ENCODE peak calls at places on chromosomes 1 and 21, in five cellular contexts. One of them, this sample, is unnamed. For H3K4me1, the result is how much of the 10 kb centered on the place peaks cover.

GRCh38 chr1:228802386-228803221 is 67.3 kb downstream of the RHOU start:
- DNase-seq in HepG2: no peak
- DNase-seq in PC-3: no peak
- DNase-seq in Karpas-422: no peak
- DNase-seq in GM12878: no peak
- DNase-seq in this sample: no peak

GRCh38 chr1:111032295-111032897 is 68.7 kb upstream of the LRIF1 start:
- DNase-seq in HepG2: peak
- DNase-seq in PC-3: peak
- DNase-seq in Karpas-422: peak
- DNase-seq in GM12878: no peak
- DNase-seq in this sample: no peak

GRCh38 chr1:21665711-21666571 is 3.2 kb downstream of the RAP1GAP start:
- DNase-seq in HepG2: no peak
- DNase-seq in PC-3: peak
- DNase-seq in Karpas-422: no peak
- DNase-seq in GM12878: no peak
- DNase-seq in this sample: no peak

GRCh38 chr21:18114735-18115134 is 129.9 kb upstream of the CHODL start:
- DNase-seq in HepG2: no peak
- DNase-seq in PC-3: no peak
- DNase-seq in Karpas-422: no peak
- DNase-seq in GM12878: no peak
- DNase-seq in this sample: no peak

GRCh38 chr1:160410412-160411005 is 10.1 kb downstream of the VANGL2 start:
- DNase-seq in HepG2: no peak
- DNase-seq in PC-3: no peak
- DNase-seq in Karpas-422: no peak
- DNase-seq in GM12878: no peak
- DNase-seq in this sample: peak

GRCh38 chr1:167638064-167638463 is 8.0 kb downstream of the RCSD1 start:
- DNase-seq in HepG2: no peak
- DNase-seq in PC-3: no peak
- DNase-seq in Karpas-422: no peak
- DNase-seq in GM12878: no peak
- DNase-seq in this sample: no peak

GRCh38 chr21:32333953-32334673 is 35.5 kb downstream of the MRAP start:
- DNase-seq in HepG2: no peak
- DNase-seq in PC-3: no peak
- DNase-seq in Karpas-422: no peak
- DNase-seq in GM12878: no peak
- DNase-seq in this sample: no peak

GRCh38 chr1:184223216-184223615 is 163.6 kb upstream of the C1orf21 start:
- DNase-seq in HepG2: no peak
- DNase-seq in PC-3: peak
- DNase-seq in Karpas-422: no peak
- DNase-seq in GM12878: no peak
- DNase-seq in this sample: no peak

GRCh38 chr1:222454196-222454595 is 93.7 kb downstream of the HHIPL2 start:
- DNase-seq in HepG2: no peak
- DNase-seq in PC-3: no peak
- DNase-seq in Karpas-422: no peak
- DNase-seq in GM12878: no peak
- DNase-seq in this sample: peak

GRCh38 chr21:28160378-28160777 is 832.3 kb downstream of the LTN1 start:
- DNase-seq in HepG2: no peak
- DNase-seq in PC-3: no peak
- DNase-seq in Karpas-422: no peak
- DNase-seq in GM12878: no peak
- DNase-seq in this sample: no peak

GRCh38 chr1:37513795-37514349 is 694 bp downstream of the MEAF6 start:
- DNase-seq in HepG2: peak
- DNase-seq in PC-3: peak
- DNase-seq in Karpas-422: peak
- DNase-seq in GM12878: no peak
- DNase-seq in this sample: no peak

GRCh38 chr1:167503626-167504458 is 14.5 kb downstream of the CD247 start:
- DNase-seq in HepG2: no peak
- DNase-seq in PC-3: no peak
- DNase-seq in Karpas-422: no peak
- DNase-seq in GM12878: no peak
- DNase-seq in this sample: no peak

GRCh38 chr1:193533883-193534282 is 347.5 kb upstream of the B3GALT2 start:
- DNase-seq in HepG2: no peak
- DNase-seq in PC-3: no peak
- DNase-seq in Karpas-422: no peak
- DNase-seq in GM12878: no peak
- DNase-seq in this sample: no peak

GRCh38 chr1:167159782-167160181 is 60.9 kb upstream of the POU2F1 start:
- DNase-seq in HepG2: no peak
- DNase-seq in PC-3: no peak
- DNase-seq in Karpas-422: peak
- DNase-seq in GM12878: no peak
- DNase-seq in this sample: no peak

GRCh38 chr1:6922096-6922931 is 137.1 kb downstream of the CAMTA1 start:
- DNase-seq in HepG2: no peak
- DNase-seq in PC-3: no peak
- DNase-seq in Karpas-422: no peak
- DNase-seq in GM12878: no peak
- DNase-seq in this sample: peak

GRCh38 chr1:184362876-184363275 is 24.0 kb upstream of the C1orf21 start:
- DNase-seq in HepG2: no peak
- DNase-seq in PC-3: peak
- DNase-seq in Karpas-422: no peak
- DNase-seq in GM12878: no peak
- DNase-seq in this sample: no peak

GRCh38 chr1:46309401-46310159 is 6.1 kb downstream of the UQCRH start:
- DNase-seq in HepG2: no peak
- DNase-seq in PC-3: no peak
- DNase-seq in Karpas-422: no peak
- DNase-seq in GM12878: no peak
- DNase-seq in this sample: no peak

GRCh38 chr1:165356876-165357275 is 361 bp upstream of the LMX1A start:
- DNase-seq in HepG2: no peak
- DNase-seq in PC-3: no peak
- DNase-seq in Karpas-422: no peak
- DNase-seq in GM12878: no peak
- DNase-seq in this sample: no peak

GRCh38 chr1:89781494-89782126 is 39.2 kb upstream of the LRRC8D start:
- DNase-seq in HepG2: no peak
- DNase-seq in PC-3: no peak
- DNase-seq in Karpas-422: no peak
- DNase-seq in GM12878: peak
- DNase-seq in this sample: peak

GRCh38 chr1:17251699-17252376 is 2.9 kb downstream of the PADI3 start:
- DNase-seq in HepG2: no peak
- DNase-seq in PC-3: peak
- DNase-seq in Karpas-422: no peak
- DNase-seq in GM12878: no peak
- DNase-seq in this sample: peak

GRCh38 chr1:236451796-236452373 is 57.8 kb downstream of the EDARADD start:
- DNase-seq in HepG2: peak
- DNase-seq in PC-3: peak
- DNase-seq in Karpas-422: peak
- DNase-seq in GM12878: no peak
- DNase-seq in this sample: no peak

GRCh38 chr1:161307230-161307768 is 2.5 kb downstream of the MPZ start:
- DNase-seq in HepG2: peak
- DNase-seq in PC-3: no peak
- DNase-seq in Karpas-422: peak
- DNase-seq in GM12878: no peak
- DNase-seq in this sample: no peak

GRCh38 chr21:28714795-28715464 is 277.7 kb downstream of the LTN1 start:
- DNase-seq in HepG2: no peak
- DNase-seq in PC-3: no peak
- DNase-seq in Karpas-422: no peak
- DNase-seq in GM12878: no peak
- DNase-seq in this sample: peak

GRCh38 chr1:229478852-229479251 is 29.3 kb downstream of the NUP133 start:
- DNase-seq in HepG2: no peak
- DNase-seq in PC-3: no peak
- DNase-seq in Karpas-422: peak
- DNase-seq in GM12878: peak
- DNase-seq in this sample: no peak

GRCh38 chr1:230228234-230228897 is 161.3 kb downstream of the GALNT2 start:
- DNase-seq in HepG2: no peak
- DNase-seq in PC-3: no peak
- DNase-seq in Karpas-422: no peak
- DNase-seq in GM12878: no peak
- DNase-seq in this sample: no peak

GRCh38 chr1:238675241-238675640 is 711.1 kb upstream of the CHRM3 start:
- DNase-seq in HepG2: no peak
- DNase-seq in PC-3: no peak
- DNase-seq in Karpas-422: no peak
- DNase-seq in GM12878: no peak
- DNase-seq in this sample: peak

GRCh38 chr1:25926731-25927496 is 20.7 kb upstream of the STMN1 start:
- DNase-seq in HepG2: no peak
- DNase-seq in PC-3: no peak
- DNase-seq in Karpas-422: no peak
- DNase-seq in GM12878: no peak
- DNase-seq in this sample: no peak

GRCh38 chr1:225950905-225951351 is 9.9 kb upstream of the LEFTY2 start:
- DNase-seq in HepG2: no peak
- DNase-seq in PC-3: no peak
- DNase-seq in Karpas-422: no peak
- DNase-seq in GM12878: no peak
- DNase-seq in this sample: no peak

GRCh38 chr1:9576903-9577302 is 11.8 kb upstream of the TMEM201 start:
- DNase-seq in HepG2: no peak
- DNase-seq in PC-3: peak
- DNase-seq in Karpas-422: no peak
- DNase-seq in GM12878: no peak
- DNase-seq in this sample: no peak

GRCh38 chr1:55725378-55725777 is 510.2 kb upstream of the USP24 start:
- DNase-seq in HepG2: no peak
- DNase-seq in PC-3: peak
- DNase-seq in Karpas-422: no peak
- DNase-seq in GM12878: no peak
- DNase-seq in this sample: peak

GRCh38 chr1:202217951-202218350 is 24.4 kb downstream of the LGR6 start:
- DNase-seq in HepG2: no peak
- DNase-seq in PC-3: no peak
- DNase-seq in Karpas-422: no peak
- DNase-seq in GM12878: no peak
- DNase-seq in this sample: no peak

GRCh38 chr1:53672785-53673184 is 66.2 kb downstream of the GLIS1 start:
- DNase-seq in HepG2: no peak
- DNase-seq in PC-3: no peak
- DNase-seq in Karpas-422: no peak
- DNase-seq in GM12878: no peak
- DNase-seq in this sample: no peak

GRCh38 chr1:45512641-45513054 is 9.0 kb downstream of the PRDX1 start:
- DNase-seq in HepG2: peak
- DNase-seq in PC-3: peak
- DNase-seq in Karpas-422: peak
- DNase-seq in GM12878: no peak
- DNase-seq in this sample: peak

GRCh38 chr1:151372411-151372934 is at the start of gene SELENBP1:
- DNase-seq in HepG2: peak
- DNase-seq in PC-3: peak
- DNase-seq in Karpas-422: no peak
- DNase-seq in GM12878: no peak
- DNase-seq in this sample: peak

GRCh38 chr1:232810856-232811255 is 5.6 kb downstream of the MAP10 start:
- DNase-seq in HepG2: no peak
- DNase-seq in PC-3: no peak
- DNase-seq in Karpas-422: no peak
- DNase-seq in GM12878: no peak
- DNase-seq in this sample: no peak

GRCh38 chr1:99963041-99963795 is 6.6 kb upstream of the SLC35A3 start:
- DNase-seq in HepG2: no peak
- DNase-seq in PC-3: peak
- DNase-seq in Karpas-422: no peak
- DNase-seq in GM12878: no peak
- DNase-seq in this sample: peak

GRCh38 chr21:42221581-42222345 is 2.8 kb downstream of the ABCG1 start:
- DNase-seq in HepG2: no peak
- DNase-seq in PC-3: no peak
- DNase-seq in Karpas-422: no peak
- DNase-seq in GM12878: no peak
- DNase-seq in this sample: peak
- H3K4me1 ChIP-seq in HepG2: under half
- H3K4me1 ChIP-seq in PC-3: under half
- H3K4me1 ChIP-seq in Karpas-422: under half
- H3K4me1 ChIP-seq in GM12878: under half
- H3K4me1 ChIP-seq in this sample: under half

GRCh38 chr1:157249326-157249725 is 111.1 kb upstream of the ETV3 start:
- DNase-seq in HepG2: no peak
- DNase-seq in PC-3: no peak
- DNase-seq in Karpas-422: no peak
- DNase-seq in GM12878: peak
- DNase-seq in this sample: no peak
- H3K9ac ChIP-seq in HepG2: no peak
- H3K9ac ChIP-seq in PC-3: no peak
- H3K9ac ChIP-seq in Karpas-422: no peak
- H3K9ac ChIP-seq in GM12878: no peak
- H3K9ac ChIP-seq in this sample: no peak

DNA sequence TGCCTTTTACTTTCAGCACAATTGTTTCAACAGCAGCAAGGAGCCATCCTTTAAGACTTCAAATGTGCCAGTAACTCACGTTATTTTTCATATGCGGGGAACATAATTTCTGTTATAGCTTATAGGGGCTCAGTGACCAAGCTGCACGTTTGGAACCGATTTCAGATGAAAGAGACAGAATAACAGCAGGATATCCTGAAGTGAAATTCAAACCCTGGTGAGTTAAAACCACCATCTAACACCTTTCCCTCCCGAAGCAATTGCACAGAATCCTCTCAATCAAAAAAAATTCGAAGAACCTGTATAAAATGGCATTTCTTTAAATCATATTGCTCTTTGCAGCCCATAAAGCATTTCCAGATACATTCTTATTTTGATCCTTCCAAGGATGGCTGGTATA is 6.9 kb downstream of the SMYD2 start:
- DNase-seq in HepG2: no peak
- DNase-seq in PC-3: no peak
- DNase-seq in Karpas-422: no peak
- DNase-seq in GM12878: no peak
- DNase-seq in this sample: no peak
- H3K27ac ChIP-seq in HepG2: no peak
- H3K27ac ChIP-seq in PC-3: no peak
- H3K27ac ChIP-seq in Karpas-422: no peak
- H3K27ac ChIP-seq in GM12878: no peak
- H3K27ac ChIP-seq in this sample: no peak

GRCh38 chr1:65025794-65026193 is 59.4 kb upstream of the JAK1 start:
- DNase-seq in HepG2: no peak
- DNase-seq in PC-3: no peak
- DNase-seq in Karpas-422: no peak
- DNase-seq in GM12878: no peak
- DNase-seq in this sample: no peak
- H3K4me1 ChIP-seq in HepG2: under half
- H3K4me1 ChIP-seq in PC-3: under half
- H3K4me1 ChIP-seq in Karpas-422: under half
- H3K4me1 ChIP-seq in GM12878: under half
- H3K4me1 ChIP-seq in this sample: under half

This sample was measured in astrocyte.